ENCODE peak calls at places on chromosomes 2 and 18, in seven cellular contexts. R is BE2C, F is AG04449, I is dorsolateral prefrontal cortex, G is fibroblast of villous mesenchyme, Q is cardiac fibroblast, N is endothelial cell. P is an unnamed sample.

GRCh38 chr18:37534627-37535026 is 31.0 kb downstream of the CELF4 start:
- DNase-seq in Q (no peak), F (no peak), I (no peak), N (no peak), R (no peak), G (no peak), P (no peak)

GRCh38 chr2:70089220-70089945 is 2.1 kb downstream of the PCBP1 start:
- DNase-seq in R (peak), I (no peak), G (peak), N (peak), Q (peak), F (no peak), P (no peak)

GRCh38 chr18:23401400-23402347 is 51.4 kb upstream of the RIOK3 start:
- DNase-seq in G (peak), R (no peak), Q (peak), F (no peak), I (no peak), N (peak), P (peak)

GRCh38 chr2:161076936-161077335 is 83.3 kb upstream of the TANK start:
- DNase-seq in N (no peak), G (no peak), F (no peak), I (no peak), R (no peak), Q (no peak), P (no peak)

GRCh38 chr18:49944681-49945080 is 131.3 kb upstream of the ACAA2 start:
- DNase-seq in R (peak), Q (peak), G (peak), F (no peak), I (no peak), N (no peak), P (no peak)

GRCh38 chr2:229889023-229889422 is 32.8 kb downstream of the TRIP12 start:
- DNase-seq in Q (no peak), G (no peak), I (no peak), N (no peak), R (no peak), F (no peak), P (no peak)

GRCh38 chr2:64478502-64479230 is 24.7 kb downstream of the LGALSL start:
- DNase-seq in Q (no peak), F (no peak), N (no peak), I (no peak), R (no peak), G (no peak), P (no peak)

GRCh38 chr2:96117701-96118588 is 1.6 kb upstream of the ADRA2B start:
- DNase-seq in Q (no peak), I (peak), N (no peak), G (no peak), R (peak), F (no peak), P (no peak)

GRCh38 chr2:102063360-102063947 is 71.7 kb downstream of the IL1R2 start:
- DNase-seq in I (no peak), R (no peak), N (no peak), Q (peak), F (no peak), G (peak), P (no peak)

GRCh38 chr2:189208254-189208653 is 28.7 kb upstream of the COL5A2 start:
- DNase-seq in R (no peak), G (no peak), F (no peak), N (no peak), Q (no peak), I (no peak), P (no peak)

GRCh38 chr2:170425291-170425751 is 247.4 kb downstream of the MYO3B start:
- DNase-seq in N (no peak), F (no peak), R (no peak), G (peak), Q (peak), I (no peak), P (no peak)

GRCh38 chr2:120978359-120979050 is 242.8 kb downstream of the GLI2 start:
- DNase-seq in R (no peak), F (no peak), Q (peak), N (no peak), G (peak), I (no peak), P (no peak)

GRCh38 chr18:7958081-7958896 is 391.2 kb downstream of the PTPRM start:
- DNase-seq in R (no peak), F (no peak), G (peak), N (no peak), I (no peak), Q (peak), P (no peak)

GRCh38 chr18:9919564-9920232 is 5.9 kb downstream of the VAPA start:
- DNase-seq in G (no peak), N (no peak), Q (no peak), R (no peak), I (no peak), F (no peak), P (no peak)

GRCh38 chr2:172709566-172710291 is 25.9 kb upstream of the RAPGEF4 start:
- DNase-seq in I (no peak), G (no peak), F (no peak), N (no peak), R (no peak), Q (no peak), P (no peak)

GRCh38 chr2:228613133-228613532 is 431.6 kb upstream of the SPHKAP start:
- DNase-seq in F (peak), I (no peak), N (no peak), Q (peak), R (no peak), G (peak), P (no peak)

GRCh38 chr18:79506191-79507075 is 110.7 kb downstream of the NFATC1 start:
- DNase-seq in I (peak), R (no peak), Q (peak), N (no peak), F (no peak), G (peak), P (no peak)

GRCh38 chr18:55243852-55244251 is 284.6 kb upstream of the CCDC68 start:
- DNase-seq in F (no peak), R (peak), G (peak), I (no peak), Q (peak), N (no peak), P (no peak)

GRCh38 chr2:161166538-161167409 is 6.5 kb downstream of the TANK start:
- DNase-seq in N (no peak), F (no peak), Q (peak), G (no peak), R (no peak), I (no peak), P (no peak)

GRCh38 chr2:16832910-16833309 is 167.3 kb upstream of the CYRIA start:
- DNase-seq in G (no peak), Q (no peak), N (no peak), F (no peak), I (no peak), R (no peak), P (no peak)
- TF ChIP-seq CTCF in G (no peak), Q (no peak), N (no peak), F (no peak), I (no peak), R (no peak), P (no peak)

GRCh38 chr2:19649107-19649506 is 252.7 kb downstream of the TTC32 start:
- DNase-seq in R (no peak), N (no peak), F (peak), G (peak), I (no peak), Q (peak), P (no peak)
- TF ChIP-seq CTCF in R (no peak), N (no peak), F (peak), G (no peak), I (no peak), Q (no peak), P (no peak)

DNA sequence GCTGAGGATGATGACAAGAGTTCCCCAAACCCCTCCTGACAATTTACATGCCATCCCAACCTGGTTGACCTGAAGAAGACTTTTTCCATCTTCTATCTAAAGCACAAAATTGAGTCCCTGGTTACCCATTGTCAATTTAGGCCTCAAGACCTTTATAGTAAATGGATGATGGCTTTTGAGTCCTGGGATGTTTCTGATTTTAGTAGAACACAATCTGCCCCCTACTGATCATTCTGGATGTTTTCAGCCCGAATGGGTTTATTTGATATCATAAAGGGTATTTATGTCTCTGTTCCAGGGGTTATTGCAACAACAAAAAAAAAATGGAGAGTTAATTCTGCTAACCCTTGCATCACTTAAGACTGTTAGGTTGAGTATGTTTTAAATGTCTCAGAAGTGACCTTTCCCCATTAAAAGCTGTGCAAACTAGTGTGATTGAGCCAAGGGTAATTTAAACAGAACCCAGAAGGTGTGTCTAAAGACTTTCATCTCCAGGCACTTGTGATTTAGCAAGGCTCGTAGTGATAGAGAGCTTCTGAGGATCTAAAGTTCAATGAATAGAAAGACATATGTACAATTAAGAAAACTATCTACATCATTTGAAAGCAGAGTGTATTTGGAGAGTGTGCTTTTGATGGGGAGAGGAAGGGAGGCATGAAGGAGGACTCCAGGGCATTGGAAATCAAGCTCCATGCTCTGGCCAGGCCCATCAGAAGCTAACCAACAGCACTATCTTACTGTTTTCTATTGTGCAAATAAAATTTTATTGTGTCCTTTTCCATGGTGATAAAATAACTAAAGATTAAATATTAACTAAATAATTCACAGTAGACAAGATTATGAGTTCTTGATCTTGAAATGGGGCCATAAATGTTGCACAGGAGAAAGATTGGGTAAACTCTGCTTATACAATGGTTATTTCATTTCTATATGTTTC is 96.6 kb upstream of the NOSTRIN start:
- DNase-seq in I (no peak), G (peak), R (no peak), N (no peak), F (no peak), Q (peak), P (no peak)
- TF ChIP-seq CTCF in I (peak), G (peak), R (peak), N (peak), F (peak), Q (peak), P (peak)

GRCh38 chr2:215015421-215015820 is 123.0 kb downstream of the ABCA12 start:
- DNase-seq in G (no peak), Q (no peak), N (no peak), R (no peak), F (no peak), I (no peak), P (no peak)

GRCh38 chr2:215010390-215010789 is 128.0 kb downstream of the ABCA12 start:
- DNase-seq in G (no peak), R (no peak), N (no peak), Q (no peak), I (no peak), F (no peak), P (no peak)
- TF ChIP-seq CTCF in G (no peak), R (no peak), N (no peak), Q (no peak), I (no peak), F (no peak), P (no peak)

DNA sequence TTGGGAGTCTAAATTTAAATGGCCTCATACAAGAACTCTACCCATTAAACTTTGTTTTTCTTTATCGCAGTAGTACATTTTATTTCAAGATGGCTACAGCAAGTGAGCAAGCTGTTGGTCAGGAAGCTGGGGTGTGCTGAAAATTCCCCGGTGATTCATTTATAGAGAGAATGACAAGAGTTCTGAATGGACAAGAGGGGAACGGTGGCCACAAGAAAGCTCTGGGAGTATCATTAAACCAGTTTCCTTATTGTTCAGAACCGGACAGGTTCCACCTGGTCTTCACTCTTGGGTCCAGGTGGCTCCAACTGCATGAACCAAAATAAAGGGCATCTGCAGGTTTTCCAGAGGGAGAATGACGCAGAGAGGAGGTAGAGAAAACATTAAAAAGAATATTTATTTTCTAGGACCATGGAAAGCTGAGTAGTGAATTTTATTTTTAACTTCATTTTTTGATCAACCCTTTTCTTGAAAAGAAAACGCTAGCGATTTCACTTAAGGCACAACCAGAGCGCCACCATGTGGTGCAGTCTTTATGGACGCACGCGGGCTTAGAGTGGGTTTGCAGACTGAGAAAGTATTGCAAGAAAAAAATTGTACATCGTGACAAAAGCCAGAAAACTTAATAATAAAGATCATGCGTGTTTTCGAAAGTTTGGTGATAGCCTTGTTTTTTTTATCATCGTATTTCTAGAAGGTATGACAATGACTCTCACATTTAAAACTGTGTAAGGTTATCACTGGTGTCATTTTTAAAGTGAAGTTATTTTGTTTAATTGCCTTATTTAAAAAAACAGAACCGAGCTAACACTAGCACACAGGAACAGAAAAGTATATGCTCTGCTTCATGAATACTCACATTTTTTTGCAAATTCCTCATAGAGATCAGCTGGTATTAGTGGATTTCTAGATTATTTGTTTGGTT is 97.9 kb upstream of the NOL4 start:
- DNase-seq in I (peak), N (peak), F (no peak), R (peak), G (peak), Q (peak), P (peak)
- TF ChIP-seq CTCF in I (peak), N (peak), F (peak), R (peak), G (peak), Q (peak), P (peak)

GRCh38 chr2:132037527-132038178 is 124.1 kb downstream of the ANKRD30BL start:
- DNase-seq in Q (no peak), N (peak), R (peak), F (no peak), G (no peak), I (no peak), P (peak)
- TF ChIP-seq CTCF in Q (no peak), N (no peak), R (no peak), F (no peak), G (no peak), I (no peak), P (no peak)